ENCODE peak calls at places on chromosome 1, in ten cellular contexts. K is tibial artery; V is ovary; X is psoas muscle; B is CD8-positive, alpha-beta memory T cell; A is fibroblast of lung; N is SJSA1; Y is dorsolateral prefrontal cortex; Q is H7; J is prostate gland. I is an unnamed sample. For H3K27me3, the result is how much of the 10 kb centered on the place peaks cover.

GRCh38 chr1:160630523-160631087 is 16.2 kb downstream of the SLAMF1 start:
- DNase-seq in N (no peak), B (no peak), A (no peak), Q (no peak), J (no peak), Y (no peak), X (no peak), K (no peak), V (no peak), I (no peak)

GRCh38 chr1:164559342-164560070 is 522 bp downstream of the PBX1 start:
- DNase-seq in Q (peak), K (peak), V (peak), A (peak), N (peak), B (no peak), X (peak), Y (peak), J (no peak), I (peak)

GRCh38 chr1:150397392-150398032 is 33.6 kb downstream of the RPRD2 start:
- DNase-seq in B (no peak), X (no peak), V (no peak), K (no peak), J (no peak), Y (no peak), A (no peak), Q (no peak), N (no peak), I (no peak)

GRCh38 chr1:183270541-183271141 is 84.6 kb downstream of the LAMC2 start:
- DNase-seq in A (peak), J (no peak), K (no peak), V (no peak), X (no peak), N (peak), Q (no peak), B (no peak), Y (no peak), I (peak)

GRCh38 chr1:162291000-162291399 is 85.7 kb downstream of the SPATA46 start:
- DNase-seq in J (no peak), N (no peak), A (no peak), Y (no peak), K (no peak), X (no peak), B (no peak), V (no peak), Q (no peak), I (no peak)

GRCh38 chr1:107807405-107807804 is 157.6 kb downstream of the VAV3 start:
- DNase-seq in V (no peak), X (no peak), B (no peak), Y (no peak), N (no peak), J (no peak), A (no peak), K (no peak), Q (no peak), I (no peak)

GRCh38 chr1:61742620-61743431 is 546 bp downstream of the PATJ start:
- DNase-seq in K (peak), V (peak), B (no peak), J (peak), Y (peak), N (peak), X (peak), A (peak), Q (peak), I (peak)

GRCh38 chr1:35563166-35563565 is 5.6 kb downstream of the NCDN start:
- DNase-seq in B (no peak), J (no peak), N (no peak), X (no peak), Y (no peak), V (no peak), K (no peak), A (no peak), Q (peak), I (no peak)

GRCh38 chr1:2819831-2820730 is 18.6 kb upstream of the TTC34 start:
- DNase-seq in A (no peak), Q (no peak), K (no peak), B (no peak), J (no peak), X (peak), V (no peak), Y (no peak), N (no peak), I (no peak)

GRCh38 chr1:235011064-235011598 is 117.5 kb downstream of the TOMM20 start:
- DNase-seq in Y (no peak), X (no peak), A (no peak), N (no peak), V (no peak), B (peak), Q (no peak), K (no peak), J (no peak), I (no peak)

GRCh38 chr1:222547944-222548671 is at the start of gene HHIPL2:
- DNase-seq in X (no peak), Y (no peak), Q (no peak), J (no peak), N (no peak), B (no peak), K (no peak), V (no peak), A (no peak), I (no peak)

GRCh38 chr1:117671781-117672501 is 66.1 kb downstream of the TENT5C start:
- DNase-seq in K (peak), J (no peak), Q (peak), V (peak), Y (peak), N (peak), X (peak), A (no peak), B (no peak), I (no peak)

GRCh38 chr1:53324321-53324720 is 3.5 kb downstream of the LRP8 start:
- DNase-seq in B (no peak), J (no peak), N (no peak), X (no peak), Q (no peak), V (no peak), Y (no peak), K (no peak), A (no peak), I (no peak)

GRCh38 chr1:230781596-230781995 is 34.4 kb downstream of the CAPN9 start:
- DNase-seq in X (no peak), A (peak), B (no peak), V (no peak), Q (no peak), J (no peak), Y (no peak), N (no peak), K (no peak), I (no peak)

GRCh38 chr1:205545991-205546390 is 41.5 kb downstream of the CDK18 start:
- DNase-seq in J (no peak), X (no peak), N (peak), Q (no peak), K (peak), B (no peak), A (no peak), V (no peak), Y (no peak), I (no peak)

GRCh38 chr1:157137051-157137772 is 983 bp downstream of the ETV3 start:
- DNase-seq in A (peak), X (no peak), V (no peak), Q (peak), N (no peak), B (no peak), Y (no peak), J (peak), K (no peak), I (peak)

GRCh38 chr1:161172776-161173376 is 4.4 kb downstream of the B4GALT3 start:
- DNase-seq in Q (no peak), B (no peak), J (no peak), V (peak), Y (no peak), X (peak), A (peak), K (no peak), N (no peak), I (peak)

GRCh38 chr1:155070721-155071556 is 7.4 kb downstream of the EFNA4 start:
- DNase-seq in V (peak), B (peak), J (peak), Y (peak), X (peak), Q (peak), N (peak), A (peak), K (peak), I (no peak)

GRCh38 chr1:6347641-6348487 is 45.7 kb downstream of the ACOT7 start:
- DNase-seq in J (peak), N (no peak), K (no peak), Q (peak), V (no peak), Y (no peak), B (peak), A (peak), X (no peak), I (no peak)

GRCh38 chr1:8497196-8497878 is 179.4 kb downstream of the SLC45A1 start:
- DNase-seq in Y (no peak), J (no peak), A (no peak), V (no peak), K (no peak), B (no peak), Q (no peak), X (no peak), N (no peak), I (no peak)

GRCh38 chr1:17870679-17871078 is 115.5 kb downstream of the ACTL8 start:
- DNase-seq in J (no peak), Q (no peak), V (no peak), K (no peak), X (no peak), A (no peak), N (no peak), Y (no peak), B (no peak), I (no peak)

DNA sequence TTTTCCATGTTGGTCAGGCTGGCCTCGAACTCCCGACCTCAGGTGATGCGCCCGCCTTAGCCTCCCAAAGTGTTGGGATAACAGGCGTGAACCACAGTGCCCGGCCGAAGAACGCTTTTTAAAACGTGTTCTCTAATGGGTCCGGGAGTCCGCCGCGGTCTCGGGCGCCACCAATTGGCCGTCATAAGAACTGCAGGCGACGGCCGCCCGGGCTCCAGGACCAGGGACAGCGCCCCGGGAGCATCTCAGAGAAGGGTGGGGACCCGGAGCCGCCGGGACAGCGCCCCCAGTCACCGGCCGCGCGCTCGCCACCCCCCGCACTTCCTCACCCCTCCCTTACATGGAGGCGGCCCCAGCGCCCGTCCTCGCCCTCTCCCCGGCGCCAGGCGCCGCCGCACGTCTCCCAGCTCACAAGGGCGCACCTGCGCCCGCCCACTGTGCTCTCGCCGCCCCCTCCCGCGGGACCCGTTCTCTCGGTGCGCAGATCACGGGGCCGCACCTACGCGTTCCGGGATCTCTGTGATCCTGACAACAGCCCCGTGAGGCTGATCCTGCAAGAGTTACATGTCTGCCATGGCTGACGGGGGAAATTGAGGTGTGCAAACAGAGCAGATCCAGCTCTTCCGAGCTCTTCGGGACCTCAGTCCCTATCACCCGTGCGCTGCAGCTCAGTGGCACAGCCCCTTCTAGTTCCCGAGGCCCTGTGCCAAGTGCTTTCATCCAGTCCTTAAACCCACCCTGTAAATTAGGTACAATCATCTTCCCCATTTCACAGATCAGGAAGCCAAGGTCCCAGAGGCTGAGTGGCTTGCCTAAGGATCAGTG is 9.8 kb downstream of the RAP1GAP start:
- DNase-seq in X (peak), N (peak), Y (peak), V (peak), K (peak), Q (peak), A (peak), B (peak), J (peak), I (peak)
- H3K4me3 ChIP-seq in X (no peak), N (no peak), Y (peak), V (no peak), K (no peak), Q (peak), A (no peak), B (peak), J (peak), I (no peak)

GRCh38 chr1:902023-902422 is 21.7 kb upstream of the SAMD11 start:
- DNase-seq in A (no peak), X (peak), J (no peak), B (no peak), Y (no peak), V (no peak), N (peak), Q (no peak), K (no peak), I (no peak)

GRCh38 chr1:902802-903201 is 20.9 kb upstream of the SAMD11 start:
- DNase-seq in A (no peak), N (peak), Q (peak), Y (no peak), K (no peak), J (no peak), V (peak), B (no peak), X (peak), I (no peak)

GRCh38 chr1:901108-901859 is 22.4 kb upstream of the SAMD11 start:
- DNase-seq in J (no peak), X (no peak), K (no peak), B (no peak), A (no peak), N (peak), V (no peak), Y (no peak), Q (no peak), I (no peak)

GRCh38 chr1:897176-897575 is 26.5 kb upstream of the SAMD11 start:
- DNase-seq in A (no peak), J (no peak), K (no peak), N (peak), Y (no peak), V (no peak), Q (peak), B (no peak), X (no peak), I (no peak)

DNA sequence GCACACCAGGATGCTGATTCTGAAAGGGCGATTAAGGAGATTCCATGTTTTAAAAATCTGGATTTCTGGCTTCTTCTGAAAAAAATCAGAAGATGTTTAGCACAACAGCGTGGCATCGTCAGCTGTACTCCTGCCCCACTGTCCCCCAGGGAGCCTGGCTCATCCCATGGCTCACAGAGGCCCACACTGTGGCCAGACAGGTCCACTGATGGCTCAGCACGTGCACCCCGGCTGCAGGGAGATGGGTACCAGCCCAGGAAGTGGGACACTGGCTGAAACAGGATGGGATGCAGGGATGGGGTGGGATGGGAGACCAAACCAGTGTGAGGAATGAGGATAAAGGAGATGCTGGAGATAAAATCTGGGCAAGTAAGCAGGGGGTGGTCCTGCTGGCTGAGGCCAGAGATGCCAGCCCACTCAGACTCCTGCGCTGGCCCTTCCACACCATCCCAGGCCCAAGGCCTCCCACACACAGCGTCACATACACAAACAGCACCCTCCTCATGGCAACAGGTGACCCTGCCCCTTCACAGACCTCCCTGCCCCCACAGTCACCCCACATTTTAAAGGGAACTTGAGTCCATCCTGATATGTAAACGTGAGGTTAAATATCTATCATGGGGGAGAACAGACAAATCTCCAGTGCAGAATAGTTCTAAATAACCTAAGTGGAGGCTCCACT is 23.9 kb upstream of the SAMD11 start:
- DNase-seq in Y (no peak), A (no peak), N (peak), Q (peak), J (no peak), X (no peak), V (no peak), B (no peak), K (no peak), I (no peak)
- H3K27me3 ChIP-seq in Y (under half), A (under half), N (under half), Q (under half), J (under half), X (half or more), V (under half), B (under half), K (under half), I (under half)

GRCh38 chr1:171674443-171675405 is 22.2 kb upstream of the MYOC start:
- DNase-seq in Y (no peak), J (no peak), Q (no peak), K (no peak), X (no peak), V (no peak), B (no peak), A (no peak), N (no peak), I (peak)
- H3K4me3 ChIP-seq in Y (no peak), J (no peak), Q (no peak), K (no peak), X (no peak), V (no peak), B (no peak), A (no peak), N (no peak), I (no peak)

GRCh38 chr1:44500181-44501021 is 95.3 kb downstream of the RNF220 start:
- DNase-seq in X (no peak), V (no peak), N (no peak), J (no peak), B (no peak), K (no peak), Y (no peak), Q (peak), A (peak), I (no peak)
- H3K27me3 ChIP-seq in X (under half), V (under half), N (under half), J (under half), B (under half), K (under half), Y (under half), Q (under half), A (under half), I (under half)

I was measured in MG63.